ENCODE peak calls at places on chromosome 4, in six cellular contexts. C is H54; R is lung microvascular endothelial cell; M is stimulated activated CD8-positive, alpha-beta memory T cell treated with anti-CD3 and anti-CD28 coated beads, Interleukin-15, amount 100 ng/mL, for 24 hours; B is osteocyte; I is esophagus squamous epithelium. N is an unnamed sample.

GRCh38 chr4:40552536-40552935 is 77.1 kb downstream of the RBM47 start:
- DNase-seq in B (no peak), M (no peak), R (no peak), C (peak; percentile 15), I (no peak), N (no peak)

GRCh38 chr4:1568855-1569460 is 115.2 kb downstream of the FAM53A start:
- DNase-seq in C (no peak), M (no peak), I (no peak), B (no peak), R (peak; percentile 48), N (no peak)

GRCh38 chr4:95165926-95166524 is 382.7 kb downstream of the UNC5C start:
- DNase-seq in I (no peak), C (peak; percentile 4), M (no peak), B (no peak), R (peak; percentile 66), N (peak; percentile 54)

GRCh38 chr4:129998436-129999150 is 902.6 kb downstream of the C4orf33 start:
- DNase-seq in B (no peak), I (no peak), C (no peak), R (no peak), M (no peak), N (no peak)

GRCh38 chr4:52911684-52912294 is 49.7 kb downstream of the RASL11B start:
- DNase-seq in I (no peak), M (peak; percentile 32), R (peak; percentile 86), C (peak; percentile 32), B (no peak), N (peak; percentile 64)

GRCh38 chr4:138400528-138400927 is 158.4 kb upstream of the SLC7A11 start:
- DNase-seq in B (no peak), M (no peak), C (no peak), R (no peak), I (no peak), N (no peak)

GRCh38 chr4:45072981-45073380 is 346.6 kb upstream of the GNPDA2 start:
- DNase-seq in I (no peak), R (no peak), M (no peak), C (no peak), B (no peak), N (no peak)

GRCh38 chr4:101025755-101026154 is 321.6 kb downstream of the PPP3CA start:
- DNase-seq in C (no peak), M (no peak), I (no peak), R (no peak), B (no peak), N (no peak)

GRCh38 chr4:169009281-169010124 is 552 bp downstream of the CBR4 start:
- DNase-seq in I (peak; percentile 19), C (no peak), M (peak; percentile 25), B (no peak), R (peak; percentile 68), N (peak; percentile 67)

GRCh38 chr4:6840062-6840976 is 57.8 kb downstream of the KIAA0232 start:
- DNase-seq in B (no peak), R (no peak), C (no peak), I (no peak), M (no peak), N (peak; percentile 65)

GRCh38 chr4:188596027-188596426 is 456.8 kb downstream of the TRIML1 start:
- DNase-seq in B (no peak), R (no peak), I (no peak), M (no peak), C (no peak), N (no peak)